ENCODE peak calls at places on chromosomes 5 and 9, in nine cellular contexts. E, T, B, L, Q, S, U, F and H are unnamed samples.

GRCh38 chr9:92564479-92564878 is 28.7 kb upstream of the ECM2 start:
- DNase-seq in S (no peak), Q (peak; percentile 73), F (no peak), E (no peak), L (no peak), U (no peak), T (no peak), B (no peak), H (no peak)

GRCh38 chr9:18861599-18862546 is 171.1 kb downstream of the SAXO1 start:
- DNase-seq in E (no peak), Q (peak; percentile 44), F (no peak), B (no peak), L (no peak), S (no peak), T (peak; percentile 25), U (no peak), H (no peak)

GRCh38 chr5:151456321-151456940 is 9.0 kb downstream of the SLC36A1 start:
- DNase-seq in S (no peak), L (no peak), T (no peak), F (no peak), Q (no peak), B (no peak), U (no peak), E (no peak), H (no peak)

GRCh38 chr9:34744295-34745221 is 34.6 kb upstream of the CCL21 start:
- DNase-seq in E (no peak), Q (peak; percentile 58), B (peak; percentile 50), L (no peak), T (peak; percentile 15), U (no peak), F (no peak), S (no peak), H (no peak)

GRCh38 chr9:80964374-80964773 is 725.0 kb downstream of the TLE1 start:
- DNase-seq in B (no peak), L (no peak), E (no peak), U (no peak), Q (no peak), F (no peak), S (no peak), T (no peak), H (no peak)

GRCh38 chr9:92763721-92764380 is 782 bp downstream of the BICD2 start:
- DNase-seq in F (peak; percentile 78), E (peak; percentile 67), L (no peak), Q (no peak), B (no peak), U (no peak), S (peak; percentile 16), T (no peak), H (no peak)

GRCh38 chr5:86909461-86909881 is 291.7 kb downstream of the COX7C start:
- DNase-seq in T (no peak), S (no peak), B (no peak), F (no peak), Q (peak; percentile 75), U (no peak), L (no peak), E (no peak), H (no peak)

GRCh38 chr9:4553951-4554381 is 63.7 kb downstream of the SLC1A1 start:
- DNase-seq in S (no peak), B (no peak), T (no peak), Q (peak; percentile 57), U (no peak), E (no peak), L (no peak), F (no peak), H (no peak)

GRCh38 chr5:1178529-1179382 is 22.6 kb upstream of the SLC6A19 start:
- DNase-seq in U (no peak), T (no peak), S (no peak), F (peak; percentile 33), E (no peak), B (no peak), Q (no peak), L (no peak), H (no peak)

GRCh38 chr5:176553260-176554085 is 4.3 kb downstream of the CDHR2 start:
- DNase-seq in E (no peak), F (no peak), L (no peak), S (no peak), U (no peak), Q (no peak), T (peak; percentile 56), B (no peak), H (no peak)

GRCh38 chr5:144276034-144276822 is 105.6 kb downstream of the KCTD16 start:
- DNase-seq in Q (peak; percentile 6), T (no peak), F (no peak), B (no peak), E (no peak), S (no peak), U (no peak), L (no peak), H (no peak)

GRCh38 chr5:1651971-1652872 is 128.5 kb upstream of the LPCAT1 start:
- DNase-seq in F (peak; percentile 51), Q (no peak), T (no peak), U (no peak), L (no peak), E (no peak), B (no peak), S (no peak), H (no peak)

GRCh38 chr9:7358876-7359275 is 440.7 kb downstream of the DMAC1 start:
- DNase-seq in F (no peak), E (no peak), L (no peak), S (no peak), U (no peak), Q (no peak), B (no peak), T (no peak), H (no peak)

GRCh38 chr9:127153484-127153883 is 31.0 kb upstream of the ANGPTL2 start:
- DNase-seq in E (no peak), B (no peak), F (no peak), S (no peak), Q (no peak), L (no peak), T (no peak), U (no peak), H (no peak)

GRCh38 chr5:141664733-141665461 is 13.7 kb upstream of the FCHSD1 start:
- DNase-seq in E (peak; percentile 83), S (peak; percentile 73), Q (peak; percentile 58), T (peak; percentile 87), U (peak; percentile 43), B (peak; percentile 10), L (peak; percentile 24), F (peak; percentile 92), H (peak; percentile 66)

GRCh38 chr9:70131296-70131695 is 87.6 kb downstream of the MAMDC2 start:
- DNase-seq in S (no peak), T (no peak), Q (no peak), B (peak; percentile 85), L (no peak), U (no peak), E (no peak), F (no peak), H (no peak)

GRCh38 chr5:134549714-134550113 is 24.2 kb downstream of the JADE2 start:
- DNase-seq in Q (peak; percentile 84), E (peak; percentile 50), T (no peak), U (no peak), B (no peak), F (no peak), L (no peak), S (no peak), H (no peak)

GRCh38 chr5:123125953-123126352 is 36.9 kb downstream of the PRDM6 start:
- DNase-seq in E (peak; percentile 7), U (no peak), Q (peak; percentile 77), B (no peak), S (no peak), F (no peak), T (no peak), L (no peak), H (no peak)

GRCh38 chr5:76345582-76345981 is 57.5 kb upstream of the IQGAP2 start:
- DNase-seq in U (no peak), S (no peak), L (no peak), B (no peak), F (no peak), Q (no peak), T (no peak), E (no peak), H (no peak)

GRCh38 chr5:146103594-146103993 is 1.8 kb downstream of the PLAC8L1 start:
- DNase-seq in U (no peak), B (no peak), L (no peak), T (no peak), S (no peak), Q (no peak), E (peak; percentile 36), F (no peak), H (no peak)

GRCh38 chr5:169095976-169096375 is 205.0 kb downstream of the SLIT3 start:
- DNase-seq in U (no peak), Q (no peak), T (no peak), F (no peak), E (no peak), L (no peak), B (no peak), S (no peak), H (no peak)

GRCh38 chr5:73067213-73067612 is 53.2 kb upstream of the TMEM171 start:
- DNase-seq in S (no peak), U (no peak), T (no peak), L (no peak), B (no peak), Q (peak; percentile 11), E (no peak), F (no peak), H (no peak)